ENCODE peak calls at places on chromosome 11, in six cellular contexts. S, W, F, T, B and M are unnamed samples.

GRCh38 chr11:133681901-133682300 is 149.6 kb upstream of the OPCML start:
- DNase-seq in F (no peak), T (peak; percentile 49), B (no peak), S (peak; percentile 28), W (no peak), M (no peak)

GRCh38 chr11:122791836-122792235 is 46.5 kb upstream of the CRTAM start:
- DNase-seq in B (no peak), T (no peak), S (no peak), W (no peak), F (peak; percentile 71), M (no peak)

GRCh38 chr11:5476184-5476819 is 12.2 kb upstream of the OR52D1 start:
- DNase-seq in F (peak; percentile 74), W (peak; percentile 65), S (peak; percentile 73), T (peak; percentile 56), B (peak; percentile 48), M (peak; percentile 55)

GRCh38 chr11:36490026-36490806 is 19.9 kb downstream of the TRAF6 start:
- DNase-seq in S (no peak), T (no peak), F (no peak), W (no peak), B (no peak), M (no peak)

GRCh38 chr11:12090061-12090572 is 20.3 kb upstream of the MICAL2 start:
- DNase-seq in W (no peak), T (no peak), S (no peak), F (no peak), B (peak; percentile 95), M (peak; percentile 8)

GRCh38 chr11:128336203-128336602 is 251.2 kb downstream of the ETS1 start:
- DNase-seq in F (peak; percentile 83), S (no peak), B (no peak), T (no peak), W (no peak), M (no peak)

GRCh38 chr11:46522682-46523281 is 71.0 kb downstream of the AMBRA1 start:
- DNase-seq in S (no peak), W (no peak), F (no peak), B (no peak), T (no peak), M (no peak)

GRCh38 chr11:107970049-107970448 is 38.6 kb upstream of the CUL5 start:
- DNase-seq in W (no peak), B (no peak), S (no peak), F (no peak), T (no peak), M (no peak)

GRCh38 chr11:7892751-7893356 is 38.2 kb downstream of the OR10A6 start:
- DNase-seq in T (no peak), S (peak; percentile 60), W (peak; percentile 65), F (peak; percentile 83), B (peak; percentile 63), M (no peak)

GRCh38 chr11:110805764-110806163 is 93.5 kb upstream of the ARHGAP20 start:
- DNase-seq in S (no peak), B (no peak), T (no peak), W (no peak), F (no peak), M (no peak)

GRCh38 chr11:45659818-45660160 is 5.6 kb downstream of the CHST1 start:
- DNase-seq in B (no peak), S (no peak), T (no peak), W (no peak), F (no peak), M (no peak)

GRCh38 chr11:100576044-100577021 is 110.8 kb upstream of the ARHGAP42 start:
- DNase-seq in T (no peak), F (peak; percentile 84), S (peak; percentile 64), W (peak; percentile 35), B (peak; percentile 56), M (peak; percentile 15)

GRCh38 chr11:13463779-13464290 is 813 bp upstream of the BTBD10 start:
- DNase-seq in W (peak; percentile 10), B (peak; percentile 18), F (no peak), T (no peak), S (peak; percentile 52), M (no peak)

GRCh38 chr11:92070026-92070889 is 154.4 kb upstream of the FAT3 start:
- DNase-seq in S (no peak), F (peak; percentile 8), B (no peak), W (no peak), T (no peak), M (no peak)
- TF ChIP-seq CTCF in S (peak; percentile 19), F (no peak), B (peak; percentile 9), W (no peak), T (peak; percentile 50), M (no peak)

GRCh38 chr11:97912629-97913028 is 1108.1 kb upstream of the CNTN5 start:
- DNase-seq in W (no peak), T (no peak), B (no peak), F (no peak), S (no peak), M (no peak)

GRCh38 chr11:97905101-97905500 is 1115.6 kb upstream of the CNTN5 start:
- DNase-seq in W (no peak), F (peak; percentile 10), S (no peak), B (no peak), T (no peak), M (no peak)

GRCh38 chr11:97908354-97908753 is 1112.4 kb upstream of the CNTN5 start:
- DNase-seq in F (no peak), B (no peak), W (no peak), S (no peak), T (no peak), M (no peak)

DNA sequence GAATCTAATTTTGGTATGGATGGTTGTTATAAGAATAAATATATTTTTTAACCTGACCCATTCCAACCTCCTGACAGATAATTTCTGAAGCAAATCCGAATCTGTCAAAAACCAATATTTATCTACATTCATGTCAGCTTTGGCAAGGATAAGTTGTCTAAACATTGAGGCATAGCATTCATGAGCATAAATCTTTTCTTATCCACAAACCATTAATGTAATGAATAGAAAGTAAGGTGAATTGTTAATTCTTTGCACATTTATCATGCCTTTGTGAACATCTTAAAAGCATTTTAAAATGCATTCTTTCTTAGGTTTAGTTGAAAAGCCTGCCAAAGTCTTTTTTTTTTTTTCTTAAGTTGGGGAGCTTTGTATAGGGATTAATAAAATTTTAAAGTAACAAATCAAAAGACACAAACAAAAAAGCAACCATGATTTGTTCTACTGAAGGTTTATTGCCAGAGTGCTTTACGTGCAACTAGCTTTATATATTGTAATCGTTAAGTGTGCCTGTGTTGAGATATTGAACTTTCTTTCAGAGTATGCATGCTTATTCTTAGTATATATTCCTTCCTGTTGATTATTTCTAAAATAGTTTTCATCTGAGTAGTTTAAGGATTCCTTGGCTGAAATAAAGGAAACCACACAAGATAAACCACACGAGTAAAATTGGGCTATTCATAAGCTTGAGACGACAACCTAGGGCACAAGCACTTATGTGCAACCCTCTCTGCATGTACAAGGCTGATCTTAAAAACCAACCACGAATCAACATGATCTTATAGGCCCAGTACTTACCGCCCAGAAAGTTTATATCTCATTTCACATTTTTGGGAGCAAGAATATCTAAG is 1111.0 kb upstream of the CNTN5 start:
- DNase-seq in W (no peak), B (no peak), S (no peak), F (peak; percentile 50), T (no peak), M (no peak)
- TF ChIP-seq CTCF in W (no peak), B (no peak), S (no peak), F (no peak), T (no peak), M (no peak)

GRCh38 chr11:57340228-57340627 is 2.1 kb downstream of the P2RX3 start:
- DNase-seq in F (peak; percentile 26), B (no peak), T (peak; percentile 74), W (no peak), S (peak; percentile 65), M (peak; percentile 50)
- TF ChIP-seq CTCF in F (peak; percentile 23), B (peak; percentile 34), T (peak; percentile 52), W (no peak), S (peak; percentile 59), M (no peak)

DNA sequence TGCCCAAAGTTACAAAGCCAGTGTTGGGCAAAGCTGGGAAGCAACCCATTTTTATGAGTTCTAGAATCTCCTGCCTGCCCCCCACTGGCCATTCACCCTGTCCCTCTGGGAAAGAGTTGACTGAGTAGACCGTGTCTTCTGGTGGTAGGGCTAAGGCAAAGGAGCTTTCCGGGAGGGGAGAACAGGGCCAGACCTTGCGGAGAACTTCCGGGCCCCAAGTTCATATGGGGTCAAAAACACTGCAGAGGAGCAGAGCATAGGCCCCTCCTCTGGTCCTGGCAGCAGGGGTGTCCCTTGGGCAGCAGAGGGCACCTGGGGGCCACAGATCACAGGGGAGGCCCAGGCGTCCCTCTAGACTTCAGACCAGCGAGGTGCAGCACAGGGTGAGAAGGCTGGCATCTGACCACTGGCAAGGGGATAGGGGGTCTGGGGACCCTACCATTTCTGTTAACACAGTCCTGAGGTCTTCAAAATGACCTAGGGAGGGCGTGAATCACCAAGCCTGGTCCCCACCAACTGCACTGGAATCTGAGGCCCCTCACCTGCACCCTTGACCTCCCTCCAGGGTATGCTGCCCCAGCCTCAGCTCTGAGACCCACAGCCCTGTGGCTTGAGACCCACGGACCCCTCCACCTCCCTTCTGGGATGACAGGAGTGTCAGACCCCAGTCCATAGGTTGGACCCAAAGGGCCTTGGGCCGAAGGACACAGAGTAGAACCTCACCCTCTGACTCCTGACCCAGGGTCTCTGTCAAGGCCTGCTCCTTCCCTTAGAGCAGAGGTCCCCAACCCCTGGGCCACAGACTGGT is 1.3 kb upstream of the ARAP1 start:
- DNase-seq in T (no peak), W (peak; percentile 44), F (no peak), S (no peak), B (no peak), M (no peak)
- TF ChIP-seq CTCF in T (no peak), W (no peak), F (peak; percentile 23), S (no peak), B (no peak), M (no peak)